ENCODE peak calls at places on chromosome 14, in five cellular contexts. One of them, this sample, is unnamed.

GRCh38 chr14:89331398-89331797 is 85.6 kb downstream of the FOXN3 start:
- DNase-seq in A549: no peak
- DNase-seq in Peyer's patch: no peak
- DNase-seq in esophagus squamous epithelium: no peak
- DNase-seq in K562: no peak
- DNase-seq in this sample: peak

GRCh38 chr14:95770777-95771176 is 56.9 kb upstream of the TCL1A start:
- DNase-seq in A549: no peak
- DNase-seq in Peyer's patch: no peak
- DNase-seq in esophagus squamous epithelium: no peak
- DNase-seq in K562: no peak
- DNase-seq in this sample: peak

GRCh38 chr14:105315211-105315721 is 718 bp downstream of the PACS2 start:
- DNase-seq in A549: peak
- DNase-seq in Peyer's patch: peak
- DNase-seq in esophagus squamous epithelium: no peak
- DNase-seq in K562: no peak
- DNase-seq in this sample: peak

GRCh38 chr14:27315947-27316346 is 718.1 kb upstream of the NOVA1 start:
- DNase-seq in A549: no peak
- DNase-seq in Peyer's patch: no peak
- DNase-seq in esophagus squamous epithelium: no peak
- DNase-seq in K562: no peak
- DNase-seq in this sample: no peak

GRCh38 chr14:88553886-88554457 is 835 bp downstream of the PTPN21 start:
- DNase-seq in A549: no peak
- DNase-seq in Peyer's patch: no peak
- DNase-seq in esophagus squamous epithelium: no peak
- DNase-seq in K562: no peak
- DNase-seq in this sample: no peak

GRCh38 chr14:94823556-94824341 is 53.8 kb upstream of the GSC start:
- DNase-seq in A549: peak
- DNase-seq in Peyer's patch: no peak
- DNase-seq in esophagus squamous epithelium: no peak
- DNase-seq in K562: peak
- DNase-seq in this sample: peak

GRCh38 chr14:76810953-76811400 is 1.7 kb downstream of the ANGEL1 start:
- DNase-seq in A549: peak
- DNase-seq in Peyer's patch: no peak
- DNase-seq in esophagus squamous epithelium: no peak
- DNase-seq in K562: no peak
- DNase-seq in this sample: peak

GRCh38 chr14:68148763-68149162 is 329.2 kb downstream of the RAD51B start:
- DNase-seq in A549: no peak
- DNase-seq in Peyer's patch: no peak
- DNase-seq in esophagus squamous epithelium: no peak
- DNase-seq in K562: no peak
- DNase-seq in this sample: no peak

GRCh38 chr14:33998263-33998662 is 47.4 kb upstream of the EGLN3 start:
- DNase-seq in A549: no peak
- DNase-seq in Peyer's patch: no peak
- DNase-seq in esophagus squamous epithelium: no peak
- DNase-seq in K562: no peak
- DNase-seq in this sample: no peak

GRCh38 chr14:22071001-22071400 is 397.4 kb upstream of the OR4E1 start:
- DNase-seq in A549: no peak
- DNase-seq in Peyer's patch: no peak
- DNase-seq in esophagus squamous epithelium: no peak
- DNase-seq in K562: no peak
- DNase-seq in this sample: peak

GRCh38 chr14:87615822-87616679 is 376.9 kb downstream of the GALC start:
- DNase-seq in A549: peak
- DNase-seq in Peyer's patch: no peak
- DNase-seq in esophagus squamous epithelium: no peak
- DNase-seq in K562: peak
- DNase-seq in this sample: peak

GRCh38 chr14:101705733-101706508 is 55.6 kb upstream of the PPP2R5C start:
- DNase-seq in A549: no peak
- DNase-seq in Peyer's patch: peak
- DNase-seq in esophagus squamous epithelium: no peak
- DNase-seq in K562: no peak
- DNase-seq in this sample: peak

GRCh38 chr14:22297376-22297775 is 291.6 kb downstream of the DAD1 start:
- DNase-seq in A549: no peak
- DNase-seq in Peyer's patch: no peak
- DNase-seq in esophagus squamous epithelium: no peak
- DNase-seq in K562: no peak
- DNase-seq in this sample: no peak

GRCh38 chr14:71430321-71431168 is 501.7 kb upstream of the RGS6 start:
- DNase-seq in A549: no peak
- DNase-seq in Peyer's patch: no peak
- DNase-seq in esophagus squamous epithelium: no peak
- DNase-seq in K562: no peak
- DNase-seq in this sample: no peak

GRCh38 chr14:44820230-44820964 is 141.3 kb downstream of the KLHL28 start:
- DNase-seq in A549: no peak
- DNase-seq in Peyer's patch: no peak
- DNase-seq in esophagus squamous epithelium: no peak
- DNase-seq in K562: no peak
- DNase-seq in this sample: no peak

GRCh38 chr14:94571950-94572349 is 9.3 kb upstream of the SERPINA5 start:
- DNase-seq in A549: no peak
- DNase-seq in Peyer's patch: no peak
- DNase-seq in esophagus squamous epithelium: no peak
- DNase-seq in K562: no peak
- DNase-seq in this sample: no peak

GRCh38 chr14:95482967-95483842 is 33.2 kb downstream of the SYNE3 start:
- DNase-seq in A549: peak
- DNase-seq in Peyer's patch: peak
- DNase-seq in esophagus squamous epithelium: no peak
- DNase-seq in K562: peak
- DNase-seq in this sample: no peak

GRCh38 chr14:99231850-99232401 is 40.1 kb downstream of the BCL11B start:
- DNase-seq in A549: no peak
- DNase-seq in Peyer's patch: no peak
- DNase-seq in esophagus squamous epithelium: no peak
- DNase-seq in K562: no peak
- DNase-seq in this sample: peak

GRCh38 chr14:66638688-66639087 is 130.7 kb downstream of the GPHN start:
- DNase-seq in A549: peak
- DNase-seq in Peyer's patch: no peak
- DNase-seq in esophagus squamous epithelium: no peak
- DNase-seq in K562: no peak
- DNase-seq in this sample: no peak

DNA sequence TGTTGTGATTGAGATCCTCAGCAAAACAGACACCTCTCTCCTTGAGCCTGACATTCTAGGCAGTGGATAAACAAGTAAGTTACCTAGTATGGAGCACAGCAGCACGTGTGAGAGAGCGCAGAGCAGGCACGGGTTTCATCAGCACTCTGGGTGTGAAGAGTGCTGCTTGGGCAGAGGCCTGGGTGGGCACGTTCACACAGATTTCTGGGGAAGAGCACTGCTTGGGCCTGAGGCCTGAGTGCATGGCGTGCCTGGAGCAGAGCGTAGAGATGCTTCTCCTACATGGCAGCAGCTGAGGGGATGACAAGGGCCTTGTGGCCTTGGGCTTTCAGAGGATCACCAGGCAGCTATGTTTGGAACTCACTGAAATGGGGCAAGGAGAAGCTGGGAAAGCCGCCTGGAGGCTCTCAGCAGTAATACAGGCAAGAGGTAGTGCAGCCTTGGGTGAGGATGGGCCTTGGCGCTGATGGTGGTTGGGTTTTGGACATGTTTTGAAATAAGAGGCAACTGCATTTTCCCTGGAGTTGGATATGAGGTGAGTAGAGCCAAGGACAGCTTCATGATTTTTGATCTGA is 17.6 kb downstream of the CKB start:
- DNase-seq in A549: peak
- DNase-seq in Peyer's patch: no peak
- DNase-seq in esophagus squamous epithelium: no peak
- DNase-seq in K562: no peak
- DNase-seq in this sample: no peak
- TF ChIP-seq POLR2A in A549: no peak
- TF ChIP-seq POLR2A in Peyer's patch: no peak
- TF ChIP-seq POLR2A in esophagus squamous epithelium: no peak
- TF ChIP-seq POLR2A in K562: no peak
- TF ChIP-seq POLR2A in this sample: no peak

GRCh38 chr14:73100334-73100733 is 36.0 kb upstream of the PSEN1 start:
- DNase-seq in A549: no peak
- DNase-seq in Peyer's patch: no peak
- DNase-seq in esophagus squamous epithelium: no peak
- DNase-seq in K562: no peak
- DNase-seq in this sample: no peak
- H3K4me3 ChIP-seq in A549: no peak
- H3K4me3 ChIP-seq in Peyer's patch: no peak
- H3K4me3 ChIP-seq in esophagus squamous epithelium: no peak
- H3K4me3 ChIP-seq in K562: no peak
- H3K4me3 ChIP-seq in this sample: no peak

GRCh38 chr14:55579724-55580400 is at the start of gene KTN1:
- DNase-seq in A549: peak
- DNase-seq in Peyer's patch: peak
- DNase-seq in esophagus squamous epithelium: no peak
- DNase-seq in K562: peak
- DNase-seq in this sample: peak
- TF ChIP-seq POLR2A in A549: peak
- TF ChIP-seq POLR2A in Peyer's patch: no peak
- TF ChIP-seq POLR2A in esophagus squamous epithelium: peak
- TF ChIP-seq POLR2A in K562: peak
- TF ChIP-seq POLR2A in this sample: peak

DNA sequence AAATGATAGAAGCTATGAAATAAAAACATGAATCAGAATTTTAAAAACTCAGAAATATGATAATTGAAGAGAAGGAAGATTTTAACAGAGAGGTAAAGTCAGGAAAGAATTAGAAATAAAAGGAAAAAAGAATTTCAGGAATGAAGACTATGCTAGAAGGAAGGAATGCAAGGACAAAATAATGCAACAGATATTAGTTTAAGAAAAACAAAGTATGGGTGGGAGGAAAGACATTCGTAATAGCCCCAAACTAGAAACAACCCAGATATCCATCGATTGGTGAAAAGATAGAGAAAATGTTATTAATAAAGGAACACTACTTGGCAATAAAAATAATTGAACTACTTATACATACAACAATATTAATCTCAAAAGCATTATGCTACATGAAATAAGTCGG is 129.6 kb downstream of the AKAP6 start:
- DNase-seq in A549: no peak
- DNase-seq in Peyer's patch: no peak
- DNase-seq in esophagus squamous epithelium: no peak
- DNase-seq in K562: no peak
- DNase-seq in this sample: no peak
- H3K4me3 ChIP-seq in A549: no peak
- H3K4me3 ChIP-seq in Peyer's patch: no peak
- H3K4me3 ChIP-seq in esophagus squamous epithelium: no peak
- H3K4me3 ChIP-seq in K562: no peak
- H3K4me3 ChIP-seq in this sample: no peak

GRCh38 chr14:60734465-60735242 is at the start of gene MNAT1:
- DNase-seq in A549: peak
- DNase-seq in Peyer's patch: peak
- DNase-seq in esophagus squamous epithelium: peak
- DNase-seq in K562: peak
- DNase-seq in this sample: peak
- TF ChIP-seq POLR2A in A549: peak
- TF ChIP-seq POLR2A in Peyer's patch: no peak
- TF ChIP-seq POLR2A in esophagus squamous epithelium: no peak
- TF ChIP-seq POLR2A in K562: peak
- TF ChIP-seq POLR2A in this sample: peak

GRCh38 chr14:54627325-54627717 is 60.4 kb downstream of the SAMD4A start:
- DNase-seq in A549: no peak
- DNase-seq in Peyer's patch: no peak
- DNase-seq in esophagus squamous epithelium: no peak
- DNase-seq in K562: no peak
- DNase-seq in this sample: no peak
- H3K4me3 ChIP-seq in A549: no peak
- H3K4me3 ChIP-seq in Peyer's patch: peak
- H3K4me3 ChIP-seq in esophagus squamous epithelium: no peak
- H3K4me3 ChIP-seq in K562: no peak
- H3K4me3 ChIP-seq in this sample: no peak

DNA sequence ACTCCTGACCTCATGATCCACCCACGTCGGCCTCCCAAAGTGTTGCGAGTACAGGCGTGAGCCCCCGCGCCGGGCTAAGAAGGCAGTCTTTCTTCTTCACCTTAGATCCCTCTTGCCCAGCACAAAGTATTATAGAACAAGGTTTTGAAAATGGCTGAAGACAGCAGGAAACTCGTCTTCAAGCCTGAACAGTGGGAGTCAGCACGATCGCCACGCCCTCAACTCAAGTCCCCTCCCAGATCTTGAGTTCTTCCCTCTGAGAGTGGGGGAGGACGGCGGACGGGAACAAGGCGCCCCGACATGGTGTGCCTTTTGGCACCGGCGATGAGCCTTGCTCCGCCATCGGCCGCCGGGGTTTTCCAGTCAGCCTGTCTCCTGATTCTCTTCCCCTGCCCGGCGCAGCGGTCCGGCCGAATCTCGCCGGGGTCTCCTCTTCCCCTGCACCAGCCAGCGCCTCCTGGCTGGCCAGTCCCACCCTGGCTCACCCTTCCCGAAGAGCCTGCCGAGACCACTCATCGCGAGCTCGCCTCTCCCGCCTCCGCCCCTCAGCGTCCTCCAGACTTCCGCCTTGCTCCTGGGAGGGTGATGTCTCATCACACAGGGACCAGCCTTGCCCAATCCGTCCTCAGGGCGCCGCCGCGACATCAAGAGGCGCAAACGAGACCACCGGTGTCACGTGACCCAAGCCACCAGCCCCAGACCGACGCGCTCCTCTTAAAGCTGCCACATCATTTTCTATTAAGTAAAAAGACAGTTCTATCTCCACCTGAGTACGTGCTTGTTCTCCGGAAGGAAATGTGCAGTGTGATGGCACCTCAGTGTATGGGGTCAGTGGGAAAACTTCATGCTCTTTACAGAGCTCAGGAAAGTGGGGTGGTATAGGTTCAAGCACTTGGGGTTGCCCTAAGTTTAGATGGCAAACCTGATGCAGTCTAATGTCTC is at the start of gene CHMP4A:
- DNase-seq in A549: peak
- DNase-seq in Peyer's patch: peak
- DNase-seq in esophagus squamous epithelium: peak
- DNase-seq in K562: peak
- DNase-seq in this sample: peak
- TF ChIP-seq POLR2A in A549: peak
- TF ChIP-seq POLR2A in Peyer's patch: peak
- TF ChIP-seq POLR2A in esophagus squamous epithelium: peak
- TF ChIP-seq POLR2A in K562: peak
- TF ChIP-seq POLR2A in this sample: peak

GRCh38 chr14:45838597-45838996 is 585.6 kb upstream of the MIS18BP1 start:
- DNase-seq in A549: no peak
- DNase-seq in Peyer's patch: no peak
- DNase-seq in esophagus squamous epithelium: no peak
- DNase-seq in K562: no peak
- DNase-seq in this sample: peak
- H3K4me3 ChIP-seq in A549: no peak
- H3K4me3 ChIP-seq in Peyer's patch: no peak
- H3K4me3 ChIP-seq in esophagus squamous epithelium: no peak
- H3K4me3 ChIP-seq in K562: no peak
- H3K4me3 ChIP-seq in this sample: no peak